ENCODE peak calls at places on chromosomes 5 and 9, in five cellular contexts. M, V, T, O and N are unnamed samples. For H3K36me3, the result is how much of the 10 kb centered on the place peaks cover.

GRCh38 chr9:87569008-87569908 is 71.6 kb downstream of the DAPK1 start:
- DNase-seq in M (no peak), V (no peak), T (no peak), O (no peak), N (peak)

GRCh38 chr5:34587355-34588241 is 68.5 kb upstream of the RAI14 start:
- DNase-seq in M (no peak), O (peak), T (no peak), V (no peak), N (peak)

GRCh38 chr5:17896605-17897004 is 262.3 kb downstream of the TAF11L14 start:
- DNase-seq in O (no peak), V (no peak), T (no peak), M (no peak), N (no peak)

GRCh38 chr5:90948969-90949368 is 390.4 kb downstream of the ADGRV1 start:
- DNase-seq in O (no peak), V (no peak), T (no peak), M (no peak), N (no peak)

GRCh38 chr9:97507585-97507984 is 6.1 kb downstream of the TMOD1 start:
- DNase-seq in T (no peak), O (no peak), V (peak), M (no peak), N (no peak)

GRCh38 chr9:14238518-14238917 is 75.4 kb downstream of the NFIB start:
- DNase-seq in V (no peak), T (no peak), O (no peak), M (no peak), N (peak)

GRCh38 chr9:37801959-37802711 is 1.5 kb downstream of the DCAF10 start:
- DNase-seq in T (no peak), M (no peak), V (no peak), O (no peak), N (no peak)

GRCh38 chr5:51201024-51201423 is 182.2 kb upstream of the ISL1 start:
- DNase-seq in T (no peak), M (no peak), V (no peak), O (no peak), N (no peak)

GRCh38 chr5:40717281-40717680 is 37.6 kb downstream of the PTGER4 start:
- DNase-seq in M (no peak), T (no peak), V (no peak), O (no peak), N (peak)

GRCh38 chr5:116442095-116442534 is 132.5 kb downstream of the SEMA6A start:
- DNase-seq in V (peak), M (peak), T (peak), O (no peak), N (peak)

GRCh38 chr9:129071526-129072131 is 9.3 kb upstream of the DOLPP1 start:
- DNase-seq in O (no peak), M (no peak), V (no peak), T (no peak), N (no peak)

GRCh38 chr9:133726401-133727276 is 11.5 kb downstream of the SARDH start:
- DNase-seq in O (no peak), V (no peak), T (peak), M (peak), N (peak)

GRCh38 chr5:128436825-128437224 is 101.2 kb downstream of the FBN2 start:
- DNase-seq in M (no peak), T (no peak), O (no peak), V (no peak), N (peak)

GRCh38 chr9:101628173-101628572 is 33.4 kb upstream of the PPP3R2 start:
- DNase-seq in O (no peak), M (no peak), V (no peak), T (no peak), N (no peak)

GRCh38 chr9:2493106-2493505 is 128.5 kb upstream of the VLDLR start:
- DNase-seq in T (peak), O (no peak), V (peak), M (peak), N (peak)

GRCh38 chr5:87120518-87121314 is 147.0 kb upstream of the RASA1 start:
- DNase-seq in O (no peak), V (no peak), M (peak), T (no peak), N (peak)

GRCh38 chr5:148699028-148699427 is 44.7 kb upstream of the HTR4 start:
- DNase-seq in V (no peak), M (no peak), O (no peak), T (no peak), N (no peak)

GRCh38 chr5:132456553-132457361 is 33.8 kb downstream of the IRF1 start:
- DNase-seq in T (peak), M (peak), O (peak), V (peak), N (peak)

GRCh38 chr5:147259837-147260236 is 25.0 kb downstream of the STK32A start:
- DNase-seq in V (no peak), T (no peak), O (no peak), M (no peak), N (no peak)

GRCh38 chr9:133184971-133185370 is 21.3 kb upstream of the GBGT1 start:
- DNase-seq in T (no peak), V (peak), M (peak), O (no peak), N (peak)

GRCh38 chr5:79858097-79858723 is 132.9 kb downstream of the MTX3 start:
- DNase-seq in M (peak), V (peak), T (peak), O (peak), N (peak)

GRCh38 chr5:141742866-141743651 is 61.0 kb upstream of the ARAP3 start:
- DNase-seq in M (no peak), T (no peak), V (peak), O (no peak), N (peak)

GRCh38 chr9:21994526-21994995 is at the start of gene CDKN2B-AS1:
- DNase-seq in V (peak), T (peak), M (peak), O (no peak), N (peak)

DNA sequence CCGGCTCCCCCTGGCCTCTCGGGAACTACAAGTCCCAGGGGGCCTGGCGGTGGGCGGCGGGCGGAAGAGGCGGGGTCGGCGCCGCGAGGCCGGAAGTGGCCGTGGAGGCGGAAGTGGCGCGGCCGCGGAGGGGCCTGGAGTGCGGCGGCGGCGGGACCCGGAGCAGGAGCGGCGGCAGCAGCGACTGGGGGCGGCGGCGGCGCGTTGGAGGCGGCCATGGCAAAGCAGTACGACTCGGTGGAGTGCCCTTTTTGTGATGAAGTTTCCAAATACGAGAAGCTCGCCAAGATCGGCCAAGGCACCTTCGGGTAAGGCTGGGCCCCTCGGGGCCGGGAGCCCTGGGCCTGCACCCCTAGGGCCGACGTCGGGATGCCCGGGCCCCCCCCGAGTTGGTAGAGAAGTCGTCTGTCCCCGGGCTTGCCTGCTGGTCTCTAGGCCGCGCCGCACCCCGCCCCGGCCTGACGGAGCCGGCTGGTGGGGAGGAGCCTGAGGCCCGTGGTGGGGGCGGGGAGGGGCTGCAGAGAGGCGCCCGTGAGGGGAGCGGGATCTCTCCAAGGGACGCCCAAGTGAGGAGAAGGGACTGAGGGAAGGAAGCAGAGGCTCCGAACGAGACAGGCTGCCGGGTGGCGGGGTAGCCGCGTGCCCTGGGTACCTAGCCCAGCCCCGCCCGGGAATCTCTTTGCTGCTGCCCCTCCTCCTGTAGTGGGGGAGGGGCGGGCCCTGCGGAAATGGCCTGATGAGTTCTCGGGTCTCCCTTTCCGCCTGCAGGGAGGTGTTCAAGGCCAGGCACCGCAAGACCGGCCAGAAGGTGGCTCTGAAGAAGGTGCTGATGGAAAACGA is at the start of gene CDK9:
- DNase-seq in T (peak), V (peak), M (peak), O (no peak), N (peak)
- TF ChIP-seq CTCF in T (no peak), V (no peak), M (no peak), O (no peak), N (no peak)

GRCh38 chr9:79694676-79695400 is 123.1 kb downstream of the TLE4 start:
- DNase-seq in M (no peak), V (no peak), T (no peak), O (no peak), N (peak)
- H3K27ac ChIP-seq in M (no peak), V (no peak), T (no peak), O (no peak), N (no peak)

GRCh38 chr5:14766591-14766990 is 102.1 kb downstream of the OTULIN start:
- DNase-seq in V (no peak), T (no peak), M (no peak), O (no peak), N (no peak)
- H3K36me3 ChIP-seq in V (under half), T (under half), M (under half), O (under half), N (under half)

GRCh38 chr5:151770383-151771258 is 1.1 kb upstream of the G3BP1 start:
- DNase-seq in M (peak), V (peak), O (no peak), T (peak), N (peak)
- TF ChIP-seq CTCF in M (no peak), V (no peak), O (no peak), T (no peak), N (no peak)

GRCh38 chr9:94911986-94912635 is 185.6 kb downstream of the AOPEP start:
- DNase-seq in M (no peak), V (no peak), T (no peak), O (no peak), N (no peak)

GRCh38 chr9:94913550-94913949 is 187.1 kb downstream of the AOPEP start:
- DNase-seq in V (no peak), T (no peak), M (no peak), O (no peak), N (no peak)

GRCh38 chr9:94909965-94910730 is 183.6 kb downstream of the AOPEP start:
- DNase-seq in O (no peak), T (no peak), V (no peak), M (no peak), N (no peak)

GRCh38 chr9:94911211-94911610 is 184.7 kb downstream of the AOPEP start:
- DNase-seq in V (no peak), T (no peak), O (no peak), M (no peak), N (no peak)

GRCh38 chr9:94912700-94913249 is 186.3 kb downstream of the AOPEP start:
- DNase-seq in V (no peak), M (peak), T (no peak), O (no peak), N (peak)
- H3K27ac ChIP-seq in V (no peak), M (peak), T (no peak), O (no peak), N (peak)